ENCODE peak calls at places on chromosomes 1 and 21, in six cellular contexts. I, Z, Y, J, F and H are unnamed samples.

GRCh38 chr1:100433563-100433962 is 81.3 kb downstream of the CDC14A start:
- DNase-seq in I (no peak), Z (no peak), Y (no peak), J (no peak), F (no peak), H (no peak)

GRCh38 chr1:53982034-53982761 is 35.8 kb downstream of the LDLRAD1 start:
- DNase-seq in I (no peak), Z (peak), Y (no peak), J (peak), F (peak), H (no peak)

GRCh38 chr1:118944133-118944532 is 44.0 kb downstream of the TBX15 start:
- DNase-seq in I (no peak), Z (no peak), Y (no peak), J (no peak), F (no peak), H (no peak)

GRCh38 chr1:60978421-60979357 is 103.7 kb upstream of the NFIA start:
- DNase-seq in I (no peak), Z (no peak), Y (peak), J (peak), F (peak), H (peak)

GRCh38 chr1:40315795-40316594 is 1.1 kb downstream of the COL9A2 start:
- DNase-seq in I (no peak), Z (no peak), Y (no peak), J (no peak), F (no peak), H (peak)

GRCh38 chr1:236489710-236490377 is 33.9 kb upstream of the LGALS8 start:
- DNase-seq in I (no peak), Z (no peak), Y (peak), J (no peak), F (no peak), H (peak)

GRCh38 chr1:6743189-6744101 is 41.8 kb upstream of the CAMTA1 start:
- DNase-seq in I (peak), Z (no peak), Y (peak), J (peak), F (peak), H (peak)

GRCh38 chr1:47023268-47024137 is at the start of gene CYP4X1:
- DNase-seq in I (peak), Z (no peak), Y (no peak), J (peak), F (no peak), H (no peak)

GRCh38 chr1:69377507-69377906 is 190.2 kb upstream of the LRRC7 start:
- DNase-seq in I (no peak), Z (no peak), Y (no peak), J (no peak), F (no peak), H (peak)

GRCh38 chr1:52595061-52595460 is 7.1 kb upstream of the GPX7 start:
- DNase-seq in I (no peak), Z (no peak), Y (no peak), J (no peak), F (no peak), H (no peak)

GRCh38 chr21:38780879-38781278 is 24.9 kb upstream of the ETS2 start:
- DNase-seq in I (no peak), Z (no peak), Y (no peak), J (no peak), F (no peak), H (no peak)

GRCh38 chr1:225879521-225880209 is 2.5 kb downstream of the TMEM63A start:
- DNase-seq in I (no peak), Z (no peak), Y (no peak), J (no peak), F (no peak), H (peak)

GRCh38 chr1:39491146-39491921 is at the start of gene BMP8A:
- DNase-seq in I (peak), Z (no peak), Y (no peak), J (peak), F (peak), H (peak)

GRCh38 chr1:151309851-151310323 is 17.3 kb downstream of the PI4KB start:
- DNase-seq in I (peak), Z (no peak), Y (peak), J (peak), F (peak), H (no peak)

GRCh38 chr1:61978866-61979265 is 215.8 kb upstream of the L1TD1 start:
- DNase-seq in I (no peak), Z (no peak), Y (no peak), J (no peak), F (no peak), H (no peak)

GRCh38 chr1:108503062-108503740 is 53.1 kb downstream of the NBPF6 start:
- DNase-seq in I (no peak), Z (no peak), Y (peak), J (no peak), F (no peak), H (no peak)

GRCh38 chr1:178684111-178684510 is 40.9 kb upstream of the RALGPS2 start:
- DNase-seq in I (no peak), Z (no peak), Y (no peak), J (no peak), F (no peak), H (no peak)

GRCh38 chr21:45420623-45421041 is 15.7 kb downstream of the COL18A1 start:
- DNase-seq in I (peak), Z (no peak), Y (peak), J (no peak), F (no peak), H (peak)

GRCh38 chr21:36799869-36800268 is 101.0 kb downstream of the SIM2 start:
- DNase-seq in I (no peak), Z (no peak), Y (no peak), J (no peak), F (no peak), H (no peak)

GRCh38 chr1:159334797-159335196 is 32.7 kb downstream of the FCER1A start:
- DNase-seq in I (no peak), Z (no peak), Y (no peak), J (no peak), F (no peak), H (no peak)

GRCh38 chr21:39387461-39388037 is 38.7 kb upstream of the HMGN1 start:
- DNase-seq in I (peak), Z (peak), Y (peak), J (peak), F (peak), H (peak)

GRCh38 chr1:179129702-179130473 is 48.0 kb downstream of the TOR3A start:
- DNase-seq in I (no peak), Z (no peak), Y (no peak), J (no peak), F (no peak), H (peak)

GRCh38 chr1:66271904-66272254 is 262.1 kb upstream of the SGIP1 start:
- DNase-seq in I (peak), Z (peak), Y (no peak), J (peak), F (peak), H (no peak)

GRCh38 chr21:32925098-32925497 is 100.6 kb upstream of the OLIG2 start:
- DNase-seq in I (no peak), Z (no peak), Y (no peak), J (no peak), F (no peak), H (no peak)

GRCh38 chr1:219066631-219067349 is 106.9 kb upstream of the LYPLAL1 start:
- DNase-seq in I (no peak), Z (no peak), Y (no peak), J (no peak), F (no peak), H (peak)

GRCh38 chr1:36784147-36784862 is 250.0 kb downstream of the GRIK3 start:
- DNase-seq in I (no peak), Z (no peak), Y (no peak), J (no peak), F (no peak), H (no peak)

GRCh38 chr1:15148975-15149374 is 4.6 kb upstream of the TMEM51 start:
- DNase-seq in I (no peak), Z (no peak), Y (no peak), J (no peak), F (no peak), H (no peak)

GRCh38 chr1:19504796-19505693 is 19.7 kb upstream of the CAPZB start:
- DNase-seq in I (peak), Z (no peak), Y (peak), J (peak), F (peak), H (no peak)

GRCh38 chr1:206537141-206537540 is 29.8 kb downstream of the RASSF5 start:
- DNase-seq in I (no peak), Z (peak), Y (no peak), J (no peak), F (no peak), H (no peak)

GRCh38 chr1:157944666-157945280 is 48.7 kb upstream of the KIRREL1 start:
- DNase-seq in I (no peak), Z (no peak), Y (no peak), J (no peak), F (no peak), H (no peak)

GRCh38 chr1:39895731-39896480 is 5.8 kb downstream of the MYCL start:
- DNase-seq in I (no peak), Z (no peak), Y (no peak), J (no peak), F (no peak), H (no peak)

GRCh38 chr1:88276158-88276557 is 407.9 kb upstream of the PKN2 start:
- DNase-seq in I (no peak), Z (no peak), Y (no peak), J (no peak), F (no peak), H (no peak)

GRCh38 chr1:156608981-156609380 is 7.7 kb upstream of the GPATCH4 start:
- DNase-seq in I (no peak), Z (no peak), Y (no peak), J (no peak), F (no peak), H (peak)

GRCh38 chr1:219244864-219245263 is 71.2 kb downstream of the LYPLAL1 start:
- DNase-seq in I (no peak), Z (no peak), Y (no peak), J (no peak), F (no peak), H (no peak)

DNA sequence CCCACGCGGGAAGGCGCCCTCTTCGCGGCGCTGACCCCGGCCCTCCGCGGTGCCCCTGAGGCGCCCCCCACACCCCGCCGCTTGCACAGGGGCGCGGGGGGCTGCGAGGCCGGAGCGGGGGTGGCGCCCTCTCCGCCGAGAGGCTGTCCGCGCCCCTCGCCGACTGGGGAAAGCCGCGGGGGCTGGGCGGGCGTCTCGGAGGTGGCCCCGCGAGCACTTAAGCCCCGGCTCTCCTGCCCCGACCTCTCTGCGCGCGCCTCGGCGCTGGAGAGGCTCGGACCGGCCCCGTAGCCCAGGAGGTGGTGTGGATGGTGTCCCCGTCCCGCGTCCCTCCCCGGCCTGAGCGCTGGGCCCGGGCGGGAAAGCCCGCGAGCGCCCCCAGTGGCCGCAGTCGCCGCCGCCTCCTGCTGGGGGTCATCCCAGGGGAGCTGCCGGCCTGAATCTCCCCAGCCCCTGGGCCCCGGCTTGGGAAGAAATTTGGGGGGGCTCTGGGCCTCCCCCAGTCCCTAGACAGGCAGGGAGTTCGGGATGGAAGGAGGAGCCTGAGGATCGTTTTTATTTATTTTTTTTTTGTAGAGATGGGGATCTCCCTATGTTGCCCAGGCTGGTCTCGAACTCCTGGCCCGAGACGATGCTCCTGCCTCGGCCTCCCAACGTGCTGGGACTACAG is 1.9 kb upstream of the HES4 start:
- DNase-seq in I (peak), Z (peak), Y (peak), J (peak), F (peak), H (peak)
- TF ChIP-seq POLR2A in I (no peak), Z (no peak), Y (no peak), J (peak), F (peak), H (no peak)

GRCh38 chr1:23875382-23875781 is 7.3 kb upstream of the FUCA1 start:
- DNase-seq in I (no peak), Z (no peak), Y (no peak), J (no peak), F (no peak), H (no peak)
- TF ChIP-seq POLR2A in I (no peak), Z (no peak), Y (no peak), J (no peak), F (no peak), H (no peak)

GRCh38 chr1:44674113-44675000 is at the start of the genes ARMH1 and TMEM53:
- DNase-seq in I (peak), Z (peak), Y (peak), J (peak), F (peak), H (peak)
- TF ChIP-seq POLR2A in I (no peak), Z (peak), Y (no peak), J (peak), F (peak), H (peak)

GRCh38 chr1:93346472-93346991 is 825 bp downstream of the DR1 start:
- DNase-seq in I (no peak), Z (peak), Y (no peak), J (no peak), F (no peak), H (peak)
- TF ChIP-seq POLR2A in I (no peak), Z (no peak), Y (no peak), J (no peak), F (no peak), H (no peak)

GRCh38 chr1:180165509-180166435 is 11.1 kb downstream of the QSOX1 start:
- DNase-seq in I (peak), Z (peak), Y (no peak), J (no peak), F (no peak), H (no peak)

GRCh38 chr1:180166436-180166800 is 11.7 kb downstream of the QSOX1 start:
- DNase-seq in I (no peak), Z (peak), Y (no peak), J (no peak), F (no peak), H (no peak)

GRCh38 chr1:180167721-180168467 is 13.2 kb downstream of the QSOX1 start:
- DNase-seq in I (peak), Z (peak), Y (peak), J (no peak), F (no peak), H (no peak)

GRCh38 chr1:180168786-180169640 is 14.3 kb downstream of the QSOX1 start:
- DNase-seq in I (peak), Z (peak), Y (peak), J (no peak), F (no peak), H (peak)

GRCh38 chr1:180167021-180167701 is 12.5 kb downstream of the QSOX1 start:
- DNase-seq in I (peak), Z (peak), Y (peak), J (peak), F (peak), H (no peak)
- TF ChIP-seq POLR2A in I (no peak), Z (no peak), Y (no peak), J (no peak), F (no peak), H (no peak)

DNA sequence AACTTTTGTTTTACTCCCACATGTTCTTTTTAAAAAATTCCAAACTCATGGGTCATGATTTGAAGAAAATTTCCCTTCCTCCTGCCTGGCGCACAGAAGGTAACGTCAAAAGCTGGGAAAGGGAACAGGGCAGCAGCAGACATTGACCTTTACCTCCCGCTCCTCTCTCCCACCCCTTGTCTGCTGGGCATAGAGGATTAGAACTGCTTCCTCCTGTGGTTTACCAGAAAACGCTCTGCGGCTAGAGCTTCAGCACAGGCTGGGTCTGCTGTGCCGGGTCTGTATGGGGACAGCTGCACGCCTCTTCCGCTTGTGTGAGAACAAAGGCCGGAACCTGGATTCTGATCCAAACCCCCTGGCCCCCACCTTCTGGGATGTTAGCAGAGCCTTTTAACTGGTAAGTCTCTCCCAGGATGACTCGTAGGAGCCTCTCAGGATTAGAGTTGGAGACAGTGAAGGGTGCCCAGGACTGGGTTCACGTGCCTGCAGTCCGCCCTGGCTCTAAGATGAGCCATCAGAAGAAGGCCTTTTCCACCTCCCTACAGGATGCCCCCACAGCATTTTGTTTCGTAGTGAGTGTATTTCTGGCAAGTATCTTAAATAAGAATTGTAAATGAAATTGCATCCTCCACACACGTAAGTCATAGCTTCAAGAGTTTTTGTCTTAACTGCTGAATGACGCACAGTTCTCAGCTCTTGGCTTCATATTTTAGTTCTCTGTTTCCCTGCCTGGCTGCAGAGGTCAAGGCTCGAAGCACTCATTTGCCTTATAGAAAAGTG is 5.2 kb downstream of the H6PD start:
- DNase-seq in I (peak), Z (no peak), Y (peak), J (peak), F (peak), H (no peak)
- TF ChIP-seq POLR2A in I (no peak), Z (no peak), Y (no peak), J (no peak), F (peak), H (no peak)

GRCh38 chr1:230125633-230126528 is 58.8 kb downstream of the GALNT2 start:
- DNase-seq in I (no peak), Z (no peak), Y (no peak), J (no peak), F (no peak), H (no peak)

GRCh38 chr1:230127105-230128054 is 60.3 kb downstream of the GALNT2 start:
- DNase-seq in I (no peak), Z (no peak), Y (no peak), J (no peak), F (no peak), H (peak)

GRCh38 chr1:230124187-230125128 is 57.4 kb downstream of the GALNT2 start:
- DNase-seq in I (no peak), Z (no peak), Y (no peak), J (no peak), F (no peak), H (peak)

GRCh38 chr1:230128569-230129269 is 61.7 kb downstream of the GALNT2 start:
- DNase-seq in I (no peak), Z (no peak), Y (no peak), J (no peak), F (no peak), H (peak)

GRCh38 chr1:230126529-230127104 is 59.6 kb downstream of the GALNT2 start:
- DNase-seq in I (no peak), Z (no peak), Y (no peak), J (no peak), F (no peak), H (peak)
- TF ChIP-seq POLR2A in I (no peak), Z (no peak), Y (no peak), J (no peak), F (no peak), H (peak)

GRCh38 chr1:12472410-12472797 is 145.6 kb downstream of the DHRS3 start:
- DNase-seq in I (no peak), Z (no peak), Y (no peak), J (no peak), F (no peak), H (no peak)

GRCh38 chr1:12475947-12476346 is 142.1 kb downstream of the DHRS3 start:
- DNase-seq in I (no peak), Z (no peak), Y (no peak), J (no peak), F (no peak), H (no peak)

GRCh38 chr1:12475158-12475934 is 142.7 kb downstream of the DHRS3 start:
- DNase-seq in I (no peak), Z (no peak), Y (no peak), J (no peak), F (no peak), H (no peak)

GRCh38 chr1:12472798-12473551 is 145.0 kb downstream of the DHRS3 start:
- DNase-seq in I (no peak), Z (no peak), Y (no peak), J (no peak), F (no peak), H (peak)

DNA sequence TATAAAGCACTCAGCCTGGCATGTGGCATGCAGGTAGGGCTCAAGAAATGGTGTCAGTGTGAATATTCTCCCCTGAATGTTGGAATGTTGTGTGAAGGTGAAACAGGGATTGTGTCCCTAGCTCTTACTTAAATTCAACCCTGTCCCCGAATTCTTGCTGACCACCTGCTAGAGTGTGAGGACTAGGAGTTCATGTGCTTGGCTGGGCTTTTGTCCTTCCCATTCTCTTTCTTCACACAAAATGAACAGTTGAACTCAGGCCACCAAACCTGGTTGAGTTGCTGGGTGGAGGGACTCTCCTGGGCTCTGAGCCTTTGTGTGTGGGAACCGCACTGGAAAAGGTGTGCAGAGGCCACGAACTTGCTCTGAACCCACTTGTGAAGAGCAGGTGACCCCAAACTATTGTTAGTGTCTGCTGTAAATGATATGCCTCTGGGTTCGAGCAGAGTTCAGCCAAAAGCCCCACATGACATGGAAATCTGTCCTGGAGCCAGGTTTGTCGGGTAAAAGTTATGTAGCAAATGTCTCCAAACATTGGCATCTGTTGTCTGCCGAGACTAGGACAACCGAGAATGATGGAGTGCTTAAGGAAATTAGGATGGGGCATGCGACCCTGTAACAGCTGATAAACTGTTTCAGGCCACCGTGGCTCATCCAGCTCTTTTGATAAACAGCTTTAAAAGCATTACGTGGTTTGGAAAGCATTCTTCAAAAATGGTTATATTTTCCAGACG is 144.2 kb downstream of the DHRS3 start:
- DNase-seq in I (no peak), Z (no peak), Y (peak), J (no peak), F (no peak), H (peak)
- TF ChIP-seq POLR2A in I (no peak), Z (no peak), Y (no peak), J (no peak), F (no peak), H (no peak)

GRCh38 chr1:41501581-41501980 is 17.1 kb upstream of the EDN2 start:
- DNase-seq in I (no peak), Z (no peak), Y (no peak), J (no peak), F (no peak), H (no peak)
- TF ChIP-seq POLR2A in I (no peak), Z (no peak), Y (no peak), J (no peak), F (no peak), H (no peak)